ENCODE peak calls at places on chromosomes 1 and 21, in ten cellular contexts. X, P, T, Q, N, J, S, U, I and Y are unnamed samples.

GRCh38 chr1:11204396-11205190 is 15.4 kb downstream of the ANGPTL7 start:
- DNase-seq in P (no peak), U (no peak), T (no peak), I (no peak), Q (no peak), J (no peak), X (no peak), S (no peak), N (no peak), Y (no peak)

GRCh38 chr1:210143465-210144062 is 89.0 kb upstream of the SERTAD4 start:
- DNase-seq in S (peak; percentile 89), Q (peak; percentile 37), J (peak; percentile 89), X (peak; percentile 82), I (peak; percentile 80), T (peak; percentile 83), N (peak; percentile 79), U (no peak), P (peak; percentile 95), Y (peak; percentile 84)

GRCh38 chr21:32562426-32562825 is 22.9 kb downstream of the TCP10L start:
- DNase-seq in N (no peak), X (peak; percentile 89), U (no peak), I (peak; percentile 28), J (peak; percentile 34), Q (peak; percentile 57), S (peak; percentile 71), P (no peak), T (peak; percentile 88), Y (peak; percentile 91)

GRCh38 chr21:21003701-21004100 is 5.5 kb downstream of the NCAM2 start:
- DNase-seq in S (peak; percentile 46), J (no peak), T (peak; percentile 59), I (no peak), U (no peak), N (no peak), X (peak; percentile 57), P (peak; percentile 49), Q (no peak), Y (peak; percentile 69)

GRCh38 chr1:168987923-168988322 is 118.6 kb upstream of the ATP1B1 start:
- DNase-seq in S (no peak), U (no peak), J (no peak), P (no peak), I (no peak), Q (no peak), X (no peak), N (no peak), T (no peak), Y (no peak)

GRCh38 chr1:210151063-210151672 is 81.4 kb upstream of the SERTAD4 start:
- DNase-seq in U (no peak), N (no peak), S (no peak), P (no peak), X (no peak), J (no peak), Q (no peak), I (no peak), T (no peak), Y (no peak)

GRCh38 chr1:27044613-27045091 is 32.0 kb upstream of the TENT5B start:
- DNase-seq in Q (no peak), S (peak; percentile 69), U (peak; percentile 83), N (peak; percentile 92), T (peak; percentile 83), P (peak; percentile 95), J (peak; percentile 92), X (peak; percentile 83), I (peak; percentile 88), Y (peak; percentile 82)

GRCh38 chr1:43545686-43546387 is 15.2 kb downstream of the PTPRF start:
- DNase-seq in N (peak; percentile 84), J (peak; percentile 86), P (peak; percentile 41), X (peak; percentile 73), S (no peak), U (peak; percentile 94), I (peak; percentile 99), T (no peak), Q (no peak), Y (peak; percentile 34)

DNA sequence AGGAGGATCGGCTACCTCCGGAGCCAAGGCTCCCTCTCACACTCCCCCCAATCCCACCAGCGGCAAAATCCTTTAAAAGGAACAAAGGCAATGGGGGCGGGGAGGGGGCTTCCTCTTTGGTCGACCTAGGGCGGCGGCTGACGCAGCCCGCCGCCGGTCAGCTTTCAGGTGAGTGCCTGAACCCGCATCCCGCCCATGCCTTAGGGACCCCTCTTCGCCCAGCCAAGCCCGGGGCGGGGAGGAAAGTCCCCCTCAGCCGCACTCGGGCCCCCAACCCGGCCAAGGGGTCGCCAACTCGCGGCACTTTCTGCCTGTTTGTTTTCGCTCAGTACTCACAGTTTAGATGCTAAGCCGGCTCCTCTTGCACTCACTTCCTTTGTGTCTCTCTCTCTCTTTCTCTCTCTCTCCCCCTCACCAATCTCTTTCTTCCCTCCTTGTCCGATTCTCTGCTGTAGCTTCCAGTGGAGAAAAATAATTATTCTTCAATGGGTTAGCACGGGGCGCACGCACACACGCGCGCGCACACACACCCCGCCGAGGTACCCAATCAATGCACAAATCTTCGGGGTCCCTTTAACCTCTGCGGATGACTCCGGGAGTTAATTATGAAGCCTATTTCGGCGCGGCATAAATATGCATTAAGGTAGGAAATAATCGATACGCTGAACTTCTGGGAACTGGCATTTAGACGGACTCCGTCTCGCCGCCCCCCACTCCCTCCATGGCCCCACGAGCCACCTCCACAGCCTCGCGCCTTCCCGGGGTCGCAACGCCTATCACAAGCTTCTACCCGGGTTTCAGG is at the start of gene BLACAT1:
- DNase-seq in S (no peak), P (no peak), I (no peak), J (no peak), N (no peak), Q (no peak), T (no peak), U (no peak), X (no peak), Y (no peak)
- H3K4me3 ChIP-seq in S (no peak within 1 kb of the TSS), P (peak within 1 kb of the TSS; percentile 59), I (no peak within 1 kb of the TSS), J (peak within 1 kb of the TSS; percentile 26), N (peak within 1 kb of the TSS; percentile 19), Q (no peak within 1 kb of the TSS), T (no peak within 1 kb of the TSS), U (no peak within 1 kb of the TSS), X (peak within 1 kb of the TSS; percentile 17), Y (no peak within 1 kb of the TSS)

DNA sequence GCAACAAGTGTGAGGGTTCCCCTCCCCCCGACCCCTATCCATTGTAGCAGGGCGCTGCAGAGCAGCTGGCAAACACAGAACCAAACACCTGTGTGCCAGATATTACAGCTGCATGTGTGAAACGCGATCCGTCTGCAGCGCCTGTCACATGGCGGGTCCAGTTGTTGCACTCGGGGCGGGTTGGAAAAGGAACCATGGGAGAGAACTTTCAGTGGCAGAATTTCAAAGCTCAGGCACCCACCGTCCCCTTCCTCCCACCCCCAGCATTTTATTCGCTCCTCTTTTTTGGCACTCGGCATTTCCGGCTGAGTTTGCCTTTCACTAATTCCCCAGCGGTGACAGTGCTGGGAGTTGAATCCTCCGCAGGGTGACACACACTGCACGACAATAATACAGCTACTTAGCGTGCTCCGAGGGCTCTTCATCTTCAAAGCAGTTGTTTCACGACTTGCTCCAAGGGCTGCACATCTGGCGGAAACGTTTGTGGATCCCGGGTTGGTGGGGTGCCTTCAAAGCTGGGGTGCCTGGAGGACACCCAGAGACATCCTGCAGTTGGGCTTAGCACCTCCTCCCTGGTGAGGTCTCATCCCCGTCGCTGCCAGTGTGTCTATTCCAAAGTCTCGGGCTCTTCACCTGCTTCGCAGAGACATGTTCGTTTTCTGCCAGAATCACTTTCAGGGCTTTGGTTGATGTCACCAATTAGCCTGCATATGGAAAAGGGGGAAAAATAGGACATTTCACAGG is 180.7 kb downstream of the ZBTB18 start:
- DNase-seq in P (peak; percentile 79), N (no peak), S (peak; percentile 20), X (peak; percentile 38), T (peak; percentile 29), U (no peak), Q (no peak), I (peak; percentile 71), J (peak; percentile 34), Y (peak; percentile 57)
- TF ChIP-seq CTCF in P (no peak), N (no peak), S (no peak), X (no peak), T (no peak), U (no peak), Q (no peak), I (no peak), J (no peak), Y (no peak)

DNA sequence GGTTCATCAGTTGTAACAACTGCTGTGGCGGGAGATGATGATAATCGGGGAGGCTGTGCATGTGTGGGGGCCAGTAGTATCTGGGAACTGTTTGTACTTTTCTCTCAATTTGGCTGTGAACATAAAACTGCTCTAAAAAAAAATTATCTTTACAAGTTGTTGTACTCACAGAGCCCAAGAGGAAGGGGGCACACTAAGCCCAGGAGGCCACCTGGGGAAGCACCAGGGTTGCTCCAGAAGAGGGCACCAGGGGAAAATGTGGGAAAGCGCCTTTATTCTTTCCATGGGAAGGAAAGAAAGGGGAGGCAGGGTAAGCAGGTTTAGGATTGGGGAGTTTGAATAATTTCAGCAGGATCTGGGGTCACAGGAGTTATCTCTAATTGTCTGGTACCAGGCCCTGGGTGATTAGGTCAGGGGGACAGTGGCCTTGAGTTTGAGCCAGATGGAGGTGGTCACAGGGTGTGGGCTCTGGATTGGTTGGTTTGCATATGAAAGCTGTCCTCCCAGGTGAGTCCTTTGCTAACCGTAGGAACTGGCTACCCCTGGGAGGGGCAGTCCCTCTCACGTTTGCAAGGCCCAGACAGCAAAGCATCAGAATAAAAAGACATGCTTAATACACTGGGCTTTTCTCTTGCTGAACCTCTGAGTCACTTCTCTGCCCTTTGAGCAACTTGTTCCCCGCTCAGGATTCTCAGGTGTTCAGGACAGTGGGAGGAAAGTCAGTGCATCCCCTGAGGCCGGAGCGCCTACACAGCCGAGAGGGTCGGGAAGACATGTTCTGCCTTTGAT is 11.2 kb downstream of the MYOC start:
- DNase-seq in U (no peak), I (no peak), N (no peak), T (no peak), P (peak; percentile 24), J (no peak), Q (no peak), X (no peak), S (no peak), Y (no peak)
- H3K4me3 ChIP-seq in U (no peak overlapping the region), I (no peak overlapping the region), N (no peak overlapping the region), T (no peak overlapping the region), P (no peak overlapping the region), J (no peak overlapping the region), Q (no peak overlapping the region), X (no peak overlapping the region), S (no peak overlapping the region), Y (no peak overlapping the region)

GRCh38 chr1:216566809-216567208 is 143.6 kb upstream of the USH2A start:
- DNase-seq in J (no peak), S (peak; percentile 35), Q (no peak), I (peak; percentile 9), T (peak; percentile 58), X (peak; percentile 52), U (no peak), N (no peak), P (peak; percentile 82), Y (peak; percentile 72)

GRCh38 chr1:216559359-216559758 is 136.1 kb upstream of the USH2A start:
- DNase-seq in T (no peak), U (no peak), I (no peak), N (no peak), S (no peak), Q (no peak), X (no peak), P (peak; percentile 67), J (no peak), Y (no peak)

GRCh38 chr1:216563096-216563495 is 139.8 kb upstream of the USH2A start:
- DNase-seq in Q (no peak), P (no peak), S (no peak), J (no peak), N (no peak), I (no peak), X (no peak), U (no peak), T (no peak), Y (no peak)

GRCh38 chr1:216560527-216560926 is 137.3 kb upstream of the USH2A start:
- DNase-seq in J (no peak), Q (no peak), P (no peak), N (no peak), T (no peak), U (no peak), S (no peak), X (no peak), I (no peak), Y (no peak)

GRCh38 chr1:216562383-216562782 is 139.1 kb upstream of the USH2A start:
- DNase-seq in T (no peak), I (no peak), J (no peak), X (no peak), U (no peak), N (no peak), S (no peak), Q (no peak), P (peak; percentile 24), Y (peak; percentile 21)
- TF ChIP-seq CTCF in T (peak; percentile 15), I (no peak), J (no peak), X (no peak), U (no peak), N (no peak), S (peak; percentile 32), Q (peak; percentile 25), P (peak; percentile 46), Y (peak; percentile 52)